ENCODE peak calls at places on chromosome 20, in five cellular contexts. Z is IMR-90, V is A549, M is SK-N-SH, C is GM12878. I is an unnamed sample.

GRCh38 chr20:63775096-63775978 is 35.8 kb downstream of the SLC2A4RG start:
- DNase-seq in Z (peak), V (no peak), M (peak), C (no peak), I (peak)

GRCh38 chr20:62707981-62708521 is 585 bp upstream of the NTSR1 start:
- DNase-seq in Z (no peak), V (peak), M (peak), C (no peak), I (no peak)

GRCh38 chr20:56395166-56395565 is 2.7 kb downstream of the CSTF1 start:
- DNase-seq in Z (no peak), V (no peak), M (no peak), C (no peak), I (no peak)

GRCh38 chr20:53752971-53753879 is 159.6 kb upstream of the ZNF217 start:
- DNase-seq in Z (peak), V (peak), M (no peak), C (no peak), I (peak)

GRCh38 chr20:17480696-17481095 is 50.5 kb downstream of the BFSP1 start:
- DNase-seq in Z (no peak), V (no peak), M (no peak), C (no peak), I (no peak)

GRCh38 chr20:50387996-50388332 is 122.2 kb upstream of the PTPN1 start:
- DNase-seq in Z (no peak), V (no peak), M (no peak), C (no peak), I (peak)

GRCh38 chr20:44069203-44069931 is 117.6 kb downstream of the JPH2 start:
- DNase-seq in Z (no peak), V (no peak), M (no peak), C (peak), I (no peak)

GRCh38 chr20:33071198-33071597 is 8.2 kb upstream of the BPIFB4 start:
- DNase-seq in Z (no peak), V (no peak), M (no peak), C (no peak), I (no peak)

GRCh38 chr20:44850883-44851282 is 34.6 kb upstream of the YWHAB start:
- DNase-seq in Z (no peak), V (no peak), M (no peak), C (no peak), I (no peak)

GRCh38 chr20:19269737-19270325 is 57.4 kb downstream of the SLC24A3 start:
- DNase-seq in Z (no peak), V (no peak), M (no peak), C (no peak), I (no peak)

GRCh38 chr20:7716286-7716972 is 223.8 kb downstream of the HAO1 start:
- DNase-seq in Z (no peak), V (no peak), M (no peak), C (no peak), I (no peak)

GRCh38 chr20:45670139-45670538 is at the start of gene WFDC11:
- DNase-seq in Z (no peak), V (no peak), M (no peak), C (no peak), I (no peak)

GRCh38 chr20:32639284-32639683 is 34.5 kb downstream of the C20orf203 start:
- DNase-seq in Z (no peak), V (no peak), M (no peak), C (no peak), I (no peak)

GRCh38 chr20:36105731-36106226 is 48.8 kb upstream of the EPB41L1 start:
- DNase-seq in Z (no peak), V (no peak), M (no peak), C (no peak), I (no peak)

GRCh38 chr20:43385914-43386313 is 71.8 kb upstream of the SRSF6 start:
- DNase-seq in Z (no peak), V (no peak), M (no peak), C (no peak), I (no peak)

GRCh38 chr20:63394069-63394468 is 32.9 kb upstream of the CHRNA4 start:
- DNase-seq in Z (no peak), V (no peak), M (no peak), C (no peak), I (no peak)

GRCh38 chr20:5844063-5844681 is 94.0 kb downstream of the SHLD1 start:
- DNase-seq in Z (peak), V (peak), M (no peak), C (peak), I (no peak)

GRCh38 chr20:31569163-31570020 is 35.7 kb upstream of the ID1 start:
- DNase-seq in Z (peak), V (peak), M (peak), C (no peak), I (peak)

GRCh38 chr20:58131581-58132142 is 96.8 kb downstream of the ANKRD60 start:
- DNase-seq in Z (peak), V (peak), M (no peak), C (no peak), I (no peak)
- TF ChIP-seq RCOR1 in Z (no peak), V (no peak), M (no peak), C (no peak), I (no peak)

DNA sequence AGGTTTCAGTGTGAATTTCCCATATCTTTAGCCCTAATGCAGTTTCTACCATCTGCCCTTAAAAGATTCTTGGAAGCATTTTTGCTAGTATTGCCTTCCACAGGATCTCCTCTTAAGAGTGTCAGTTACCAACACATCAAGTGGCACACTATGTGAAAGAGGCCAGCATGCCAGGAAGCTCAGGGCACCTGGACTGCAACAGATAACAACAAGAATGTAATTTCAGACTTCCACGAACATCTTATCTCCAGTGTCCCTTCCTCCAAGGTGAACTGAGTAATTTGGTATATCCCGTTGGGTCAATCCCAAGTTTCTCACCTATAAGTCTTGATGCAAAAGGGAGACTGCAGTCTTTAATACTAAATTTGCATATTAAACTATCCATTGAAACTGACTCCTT is 47.2 kb downstream of the RALGAPA2 start:
- DNase-seq in Z (no peak), V (no peak), M (no peak), C (no peak), I (no peak)
- TF ChIP-seq RCOR1 in Z (no peak), V (no peak), M (no peak), C (no peak), I (no peak)

GRCh38 chr20:59055302-59055701 is 12.7 kb upstream of the PRELID3B start:
- DNase-seq in Z (peak), V (peak), M (no peak), C (no peak), I (no peak)
- TF ChIP-seq RCOR1 in Z (no peak), V (no peak), M (no peak), C (no peak), I (no peak)

GRCh38 chr20:37223053-37223452 is 38.6 kb downstream of the GHRH start:
- DNase-seq in Z (peak), V (peak), M (no peak), C (no peak), I (peak)
- TF ChIP-seq RCOR1 in Z (no peak), V (no peak), M (no peak), C (no peak), I (no peak)

GRCh38 chr20:34567885-34568865 is 9.7 kb downstream of the MAP1LC3A start:
- DNase-seq in Z (no peak), V (no peak), M (no peak), C (no peak), I (no peak)
- TF ChIP-seq RCOR1 in Z (no peak), V (no peak), M (no peak), C (no peak), I (no peak)

GRCh38 chr20:34374209-34374749 is 11.2 kb downstream of the ITCH start:
- DNase-seq in Z (no peak), V (no peak), M (no peak), C (no peak), I (no peak)

GRCh38 chr20:34370062-34370461 is 7.0 kb downstream of the ITCH start:
- DNase-seq in Z (no peak), V (no peak), M (no peak), C (no peak), I (no peak)

GRCh38 chr20:34377072-34377847 is 14.2 kb downstream of the ITCH start:
- DNase-seq in Z (no peak), V (no peak), M (no peak), C (peak), I (no peak)

DNA sequence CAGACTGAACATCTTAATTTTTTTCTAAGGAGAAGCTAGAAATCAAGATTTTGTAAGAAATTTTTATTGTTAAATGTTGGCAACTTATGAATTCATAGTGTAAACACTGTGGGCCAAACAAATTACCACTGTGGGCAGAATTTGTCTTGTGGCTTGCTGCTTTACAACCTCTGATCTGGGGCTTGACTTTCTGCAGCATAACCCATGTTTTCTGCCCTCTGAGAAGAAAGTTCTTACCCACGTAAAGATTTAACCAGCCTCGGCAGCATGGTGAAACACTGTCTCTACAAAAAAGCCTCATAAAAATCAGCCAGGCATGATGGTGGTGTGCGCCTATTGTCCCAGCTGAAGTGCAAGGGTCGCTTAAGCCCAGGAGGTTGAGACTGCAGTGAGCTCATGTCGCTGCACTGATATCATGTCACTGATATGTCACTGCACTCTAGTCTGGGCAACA is 12.9 kb downstream of the ITCH start:
- DNase-seq in Z (no peak), V (no peak), M (no peak), C (no peak), I (no peak)
- TF ChIP-seq RCOR1 in Z (no peak), V (no peak), M (no peak), C (no peak), I (no peak)

GRCh38 chr20:25733903-25734302 is 37.2 kb upstream of the ZNF337 start:
- DNase-seq in Z (no peak), V (no peak), M (no peak), C (no peak), I (no peak)

GRCh38 chr20:25741088-25741487 is 44.4 kb upstream of the ZNF337 start:
- DNase-seq in Z (no peak), V (no peak), M (no peak), C (no peak), I (no peak)

GRCh38 chr20:25739615-25740320 is 43.1 kb upstream of the ZNF337 start:
- DNase-seq in Z (peak), V (no peak), M (no peak), C (no peak), I (no peak)

GRCh38 chr20:25738198-25738597 is 41.5 kb upstream of the ZNF337 start:
- DNase-seq in Z (peak), V (no peak), M (no peak), C (no peak), I (no peak)
- TF ChIP-seq RCOR1 in Z (no peak), V (no peak), M (no peak), C (no peak), I (no peak)

GRCh38 chr20:47273591-47274235 is 82.8 kb downstream of the ZMYND8 start:
- DNase-seq in Z (peak), V (peak), M (no peak), C (no peak), I (no peak)

GRCh38 chr20:47275548-47275947 is 81.0 kb downstream of the ZMYND8 start:
- DNase-seq in Z (no peak), V (no peak), M (no peak), C (no peak), I (no peak)

GRCh38 chr20:47274449-47275108 is 81.9 kb downstream of the ZMYND8 start:
- DNase-seq in Z (peak), V (peak), M (no peak), C (peak), I (no peak)

GRCh38 chr20:47271216-47271615 is 85.3 kb downstream of the ZMYND8 start:
- DNase-seq in Z (no peak), V (no peak), M (no peak), C (no peak), I (no peak)

GRCh38 chr20:47272893-47273590 is 83.5 kb downstream of the ZMYND8 start:
- DNase-seq in Z (peak), V (peak), M (peak), C (peak), I (peak)
- TF ChIP-seq RCOR1 in Z (no peak), V (no peak), M (peak), C (no peak), I (no peak)

GRCh38 chr20:23627501-23627900 is 10.3 kb downstream of the CST3 start:
- DNase-seq in Z (no peak), V (no peak), M (no peak), C (no peak), I (no peak)

GRCh38 chr20:23629542-23630391 is 8.0 kb downstream of the CST3 start:
- DNase-seq in Z (no peak), V (no peak), M (no peak), C (no peak), I (no peak)

GRCh38 chr20:23629017-23629541 is 8.7 kb downstream of the CST3 start:
- DNase-seq in Z (peak), V (peak), M (no peak), C (no peak), I (no peak)

GRCh38 chr20:23630392-23630849 is 7.3 kb downstream of the CST3 start:
- DNase-seq in Z (no peak), V (no peak), M (no peak), C (no peak), I (no peak)

GRCh38 chr20:23628402-23629016 is 9.2 kb downstream of the CST3 start:
- DNase-seq in Z (no peak), V (no peak), M (no peak), C (no peak), I (no peak)
- TF ChIP-seq RCOR1 in Z (no peak), V (no peak), M (no peak), C (no peak), I (no peak)

I was measured in K562.